ENCODE peak calls at places on chromosomes 6 and 20, in nine cellular contexts. D is heart left ventricle, T is lung, J is ovary, Y is lower lobe of right lung, S is hepatocyte, F is cardiac muscle cell, U is OCI-LY7, Z is K562. C is an unnamed sample. For H3K9me3, the result is how much of the 10 kb centered on the place peaks cover.

GRCh38 chr6:107716688-107717089 is 107.4 kb downstream of the SCML4 start:
- DNase-seq in U (peak), Y (no peak), T (no peak), J (no peak), D (no peak), S (no peak), Z (peak), F (peak), C (no peak)

GRCh38 chr20:16007978-16008377 is 565.3 kb downstream of the KIF16B start:
- DNase-seq in J (no peak), S (no peak), F (no peak), Z (peak), T (no peak), D (no peak), U (no peak), Y (no peak), C (no peak)

GRCh38 chr6:72411872-72412708 is 209.8 kb upstream of the KCNQ5 start:
- DNase-seq in T (peak), J (peak), D (peak), F (peak), S (peak), U (peak), Z (peak), Y (peak), C (no peak)

GRCh38 chr6:77292564-77293546 is 170.4 kb downstream of the HTR1B start:
- DNase-seq in D (no peak), Y (no peak), F (peak), S (peak), U (no peak), Z (no peak), J (no peak), T (no peak), C (no peak)

GRCh38 chr6:13965582-13966127 is 40.9 kb downstream of the RNF182 start:
- DNase-seq in U (no peak), J (no peak), Y (no peak), F (no peak), Z (no peak), T (no peak), S (no peak), D (no peak), C (no peak)

GRCh38 chr20:13755809-13756208 is 28.9 kb downstream of the ESF1 start:
- DNase-seq in T (no peak), J (no peak), Z (no peak), S (no peak), U (no peak), Y (no peak), F (peak), D (no peak), C (no peak)

GRCh38 chr20:37347891-37348642 is 2.1 kb downstream of the SRC start:
- DNase-seq in Z (no peak), U (no peak), T (no peak), S (peak), F (no peak), Y (no peak), D (peak), J (no peak), C (no peak)

GRCh38 chr6:1608976-1609661 is 596 bp upstream of the FOXC1 start:
- DNase-seq in T (no peak), Z (no peak), D (peak), Y (no peak), U (no peak), J (peak), F (peak), S (peak), C (peak)

GRCh38 chr20:37898301-37899104 is 4.4 kb upstream of the VSTM2L start:
- DNase-seq in S (no peak), J (no peak), T (no peak), D (no peak), Y (no peak), F (no peak), U (no peak), Z (no peak), C (no peak)

GRCh38 chr20:62588458-62589149 is 53.7 kb upstream of the SLCO4A1 start:
- DNase-seq in T (no peak), D (peak), J (no peak), S (no peak), Y (no peak), Z (no peak), U (no peak), F (no peak), C (no peak)

GRCh38 chr6:156807795-156808194 is 30.6 kb downstream of the ARID1B start:
- DNase-seq in T (no peak), Y (no peak), U (no peak), S (no peak), F (no peak), Z (no peak), J (no peak), D (no peak), C (no peak)

GRCh38 chr6:145247677-145248419 is 487.5 kb downstream of the EPM2A start:
- DNase-seq in F (peak), S (no peak), U (no peak), Z (no peak), T (no peak), D (no peak), Y (no peak), J (no peak), C (no peak)

GRCh38 chr6:149823013-149823412 is 41.1 kb downstream of the LRP11 start:
- DNase-seq in U (peak), T (no peak), D (no peak), J (no peak), F (no peak), Y (no peak), S (no peak), Z (peak), C (no peak)

GRCh38 chr20:5705827-5706226 is 44.4 kb upstream of the SHLD1 start:
- DNase-seq in T (no peak), F (no peak), Z (peak), Y (no peak), S (no peak), D (no peak), U (no peak), J (no peak), C (no peak)

GRCh38 chr6:167826230-167827061 is at the start of gene AFDN:
- DNase-seq in U (peak), S (peak), F (peak), Z (peak), D (peak), T (peak), J (peak), Y (peak), C (peak)

GRCh38 chr20:51860015-51860882 is 57.9 kb upstream of the SALL4 start:
- DNase-seq in D (no peak), S (peak), Z (no peak), T (no peak), F (peak), Y (no peak), U (no peak), J (no peak), C (no peak)

GRCh38 chr20:54476336-54476928 is 1.0 kb downstream of the DOK5 start:
- DNase-seq in Y (no peak), D (no peak), Z (no peak), T (no peak), U (no peak), S (no peak), F (no peak), J (no peak), C (no peak)

GRCh38 chr6:109243863-109244825 is 138.1 kb downstream of the CD164 start:
- DNase-seq in D (no peak), Y (no peak), S (no peak), F (no peak), U (no peak), T (no peak), Z (peak), J (no peak), C (no peak)

GRCh38 chr6:127458190-127458589 is 999 bp downstream of the KIAA0408 start:
- DNase-seq in F (no peak), S (no peak), J (no peak), D (no peak), Z (no peak), T (no peak), Y (no peak), U (no peak), C (no peak)

GRCh38 chr6:127457444-127458064 is 1.6 kb downstream of the KIAA0408 start:
- DNase-seq in D (no peak), U (no peak), S (no peak), T (peak), Z (no peak), F (peak), Y (no peak), J (no peak), C (no peak)

GRCh38 chr6:127458817-127459216 is 372 bp downstream of the KIAA0408 start:
- DNase-seq in F (peak), Z (no peak), S (peak), D (no peak), U (no peak), J (peak), Y (peak), T (no peak), C (no peak)

GRCh38 chr6:127460465-127460864 is 1.3 kb upstream of the KIAA0408 start:
- DNase-seq in S (no peak), F (no peak), D (no peak), J (no peak), U (no peak), T (no peak), Y (no peak), Z (no peak), C (no peak)

GRCh38 chr6:127459231-127459641 is at the start of gene KIAA0408:
- DNase-seq in T (peak), D (peak), Z (peak), Y (peak), U (no peak), F (peak), J (peak), S (peak), C (no peak)
- H3K4me3 ChIP-seq in T (peak), D (no peak), Z (no peak), Y (peak), U (no peak), F (no peak), J (peak), S (no peak), C (peak)

DNA sequence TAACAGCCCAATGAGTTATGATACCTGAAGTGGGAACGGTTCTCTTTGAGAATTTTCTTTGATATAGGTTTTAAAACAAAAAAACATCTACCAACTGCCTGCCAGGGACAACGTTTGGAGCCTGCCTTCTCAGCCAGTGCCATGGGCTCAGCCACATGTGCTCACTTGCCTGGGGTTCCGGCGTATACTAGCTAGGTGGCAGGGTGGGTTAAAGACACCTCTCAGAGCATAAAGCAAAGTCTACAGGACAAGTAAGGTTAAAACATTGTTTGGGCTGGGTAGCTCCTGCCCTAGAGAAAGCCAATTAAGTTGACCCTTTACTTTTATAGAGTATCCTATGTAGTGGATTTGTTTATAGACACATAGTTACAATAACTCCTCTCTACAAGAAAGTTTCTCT is 38.0 kb upstream of the SCGN start:
- DNase-seq in S (no peak), J (no peak), Z (no peak), T (no peak), F (no peak), U (no peak), D (no peak), Y (no peak), C (no peak)
- H3K9me3 ChIP-seq in S (under half), J (under half), Z (under half), T (under half), F (under half), U (under half), D (under half), Y (under half), C (under half)

DNA sequence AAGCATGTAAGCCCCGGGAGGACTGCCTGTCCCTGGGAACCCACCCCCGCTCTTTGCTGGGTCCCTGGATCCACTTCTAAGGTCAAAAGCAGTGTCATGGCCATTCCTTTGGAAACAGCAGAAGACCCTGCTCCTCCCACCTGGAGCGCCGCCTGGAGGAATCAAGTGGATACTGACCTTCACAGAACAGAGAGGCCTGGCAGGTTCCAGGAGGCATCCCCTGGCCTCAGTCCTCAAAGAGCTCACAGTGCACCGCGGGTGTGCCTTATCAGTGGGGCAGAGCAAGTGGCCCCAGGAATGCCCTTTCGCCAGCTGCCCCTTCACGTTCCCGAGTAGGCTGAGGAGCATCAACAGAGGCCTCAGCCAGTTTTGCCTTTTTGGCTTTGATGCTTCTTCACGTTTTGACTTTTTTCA is 11.1 kb upstream of the SLC4A11 start:
- DNase-seq in J (no peak), D (no peak), Y (no peak), T (no peak), Z (peak), S (no peak), U (no peak), F (no peak), C (no peak)
- TF ChIP-seq CTCF in J (no peak), D (peak), Y (no peak), T (no peak), Z (peak), S (peak), U (peak), F (peak), C (no peak)

DNA sequence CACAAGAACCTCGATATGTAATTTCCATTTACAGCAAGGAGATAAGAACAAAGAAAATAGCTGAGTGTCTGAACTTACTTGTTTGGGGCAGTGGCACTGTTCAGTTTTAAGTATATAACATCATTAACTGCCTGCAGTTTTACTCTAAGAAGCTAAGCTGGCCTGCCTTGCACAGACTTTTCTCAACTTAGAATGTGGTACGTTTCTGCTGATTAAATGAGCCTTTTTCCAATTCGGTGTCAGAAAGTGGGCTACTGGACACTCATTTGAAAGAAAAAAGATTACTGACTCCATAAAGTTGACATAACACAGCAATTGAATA is 2.1 kb downstream of the ZMYND8 start:
- DNase-seq in D (no peak), S (no peak), U (no peak), Z (no peak), Y (no peak), J (no peak), F (no peak), T (no peak), C (no peak)
- H3K4me3 ChIP-seq in D (no peak), S (peak), U (peak), Z (peak), Y (peak), J (peak), F (peak), T (no peak), C (peak)

C was measured in ascending aorta.